ENCODE peak calls at places on chromosomes 4 and X, in ten cellular contexts. A, L, E, F, V, X, N, R, P and B are unnamed samples.
A peak's percentile ranks its signal among the peaks of the same experiment; 100 is the strongest.

GRCh38 chr4:8644461-8644891 is 51.9 kb downstream of the CPZ start:
- DNase-seq in A (no peak), L (no peak), E (no peak), F (no peak), V (no peak), X (no peak), N (no peak), R (no peak), P (peak; percentile 1), B (no peak)

GRCh38 chrX:29561417-29561816 is 653.9 kb upstream of the MAGEB2 start:
- DNase-seq in A (no peak), L (no peak), E (no peak), F (no peak), V (no peak), X (no peak), N (no peak), R (no peak), P (no peak), B (no peak)

GRCh38 chr4:140937866-140938265 is 181.7 kb upstream of the TBC1D9 start:
- DNase-seq in A (peak; percentile 58), L (no peak), E (no peak), F (no peak), V (no peak), X (no peak), N (peak; percentile 85), R (no peak), P (no peak), B (no peak)

GRCh38 chrX:17788439-17788838 is 51.1 kb downstream of the SCML1 start:
- DNase-seq in A (peak; percentile 32), L (peak; percentile 22), E (peak; percentile 51), F (peak; percentile 10), V (peak; percentile 40), X (peak; percentile 36), N (peak; percentile 2), R (peak; percentile 44), P (peak; percentile 55), B (no peak)

GRCh38 chr4:169823685-169824084 is 65.9 kb upstream of the HPF1 start:
- DNase-seq in A (peak; percentile 70), L (peak; percentile 52), E (peak; percentile 48), F (no peak), V (peak; percentile 65), X (no peak), N (peak; percentile 58), R (peak; percentile 43), P (peak; percentile 50), B (no peak)

GRCh38 chrX:65706041-65706828 is 38.8 kb downstream of the MSN start:
- DNase-seq in A (peak; percentile 54), L (no peak), E (peak; percentile 15), F (no peak), V (no peak), X (peak; percentile 37), N (peak; percentile 72), R (peak; percentile 21), P (peak; percentile 35), B (no peak)

GRCh38 chr4:122073615-122074014 is 78.5 kb upstream of the BLTP1 start:
- DNase-seq in A (no peak), L (no peak), E (no peak), F (no peak), V (no peak), X (no peak), N (no peak), R (no peak), P (no peak), B (no peak)

GRCh38 chr4:140296871-140297570 is 76.4 kb upstream of the SCOC start:
- DNase-seq in A (no peak), L (no peak), E (peak; percentile 34), F (peak; percentile 29), V (no peak), X (peak; percentile 73), N (peak; percentile 39), R (no peak), P (peak; percentile 59), B (no peak)

GRCh38 chrX:71913156-71913950 is 2.7 kb downstream of the NHSL2 start:
- DNase-seq in A (no peak), L (no peak), E (no peak), F (no peak), V (no peak), X (no peak), N (no peak), R (no peak), P (no peak), B (no peak)

GRCh38 chr4:16783119-16783518 is 115.3 kb downstream of the LDB2 start:
- DNase-seq in A (peak; percentile 44), L (no peak), E (no peak), F (no peak), V (no peak), X (no peak), N (no peak), R (no peak), P (no peak), B (no peak)

GRCh38 chrX:148441387-148441786 is 59.0 kb upstream of the AFF2 start:
- DNase-seq in A (no peak), L (no peak), E (no peak), F (no peak), V (no peak), X (no peak), N (no peak), R (no peak), P (no peak), B (no peak)

GRCh38 chr4:185344743-185345538 is 50.8 kb downstream of the LRP2BP start:
- DNase-seq in A (no peak), L (no peak), E (no peak), F (no peak), V (peak; percentile 5), X (no peak), N (no peak), R (peak; percentile 56), P (no peak), B (no peak)

GRCh38 chrX:155662297-155662696 is 49.5 kb upstream of the TMLHE start:
- DNase-seq in A (no peak), L (no peak), E (no peak), F (no peak), V (no peak), X (no peak), N (no peak), R (no peak), P (no peak), B (no peak)

GRCh38 chr4:182337366-182337765 is 94.2 kb downstream of the TENM3 start:
- DNase-seq in A (no peak), L (no peak), E (no peak), F (no peak), V (no peak), X (no peak), N (no peak), R (no peak), P (no peak), B (no peak)

GRCh38 chr4:182449186-182449880 is 206.1 kb downstream of the TENM3 start:
- DNase-seq in A (peak; percentile 62), L (no peak), E (no peak), F (no peak), V (peak; percentile 61), X (no peak), N (peak; percentile 50), R (peak; percentile 23), P (no peak), B (no peak)

GRCh38 chrX:22314211-22314610 is 41.5 kb downstream of the CBLL2 start:
- DNase-seq in A (no peak), L (no peak), E (no peak), F (no peak), V (no peak), X (no peak), N (no peak), R (no peak), P (no peak), B (no peak)

GRCh38 chr4:52103314-52103713 is 52.2 kb downstream of the SPATA18 start:
- DNase-seq in A (no peak), L (no peak), E (no peak), F (no peak), V (peak; percentile 26), X (no peak), N (no peak), R (no peak), P (no peak), B (no peak)
- TF ChIP-seq CTCF in A (peak; percentile 30), L (no peak), E (no peak), F (no peak), V (no peak), X (peak; percentile 10), N (peak; percentile 37), R (no peak), P (peak; percentile 31), B (no peak)

DNA sequence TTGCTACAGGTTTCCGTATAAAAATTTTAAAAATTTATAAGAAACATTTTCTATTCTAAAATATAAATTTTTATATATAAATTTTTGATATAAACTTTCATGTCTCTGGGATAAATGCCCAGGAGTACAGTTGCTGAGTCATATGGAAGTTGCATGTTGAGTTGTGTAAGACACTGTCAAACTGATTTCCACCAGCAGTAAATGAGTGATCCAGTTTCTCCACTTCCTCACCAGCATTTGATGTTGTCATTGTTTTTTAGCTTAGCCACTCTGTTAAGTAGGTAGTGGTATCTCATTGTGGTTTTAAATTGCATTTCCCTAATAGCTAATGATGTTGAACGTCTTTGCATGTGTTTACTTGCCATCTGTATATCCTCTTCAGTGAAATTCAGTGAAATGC is 66.5 kb downstream of the MAMLD1 start:
- DNase-seq in A (peak; percentile 14), L (no peak), E (no peak), F (no peak), V (no peak), X (no peak), N (peak; percentile 59), R (no peak), P (no peak), B (no peak)
- TF ChIP-seq CTCF in A (no peak), L (no peak), E (no peak), F (no peak), V (no peak), X (no peak), N (no peak), R (no peak), P (no peak), B (no peak)

DNA sequence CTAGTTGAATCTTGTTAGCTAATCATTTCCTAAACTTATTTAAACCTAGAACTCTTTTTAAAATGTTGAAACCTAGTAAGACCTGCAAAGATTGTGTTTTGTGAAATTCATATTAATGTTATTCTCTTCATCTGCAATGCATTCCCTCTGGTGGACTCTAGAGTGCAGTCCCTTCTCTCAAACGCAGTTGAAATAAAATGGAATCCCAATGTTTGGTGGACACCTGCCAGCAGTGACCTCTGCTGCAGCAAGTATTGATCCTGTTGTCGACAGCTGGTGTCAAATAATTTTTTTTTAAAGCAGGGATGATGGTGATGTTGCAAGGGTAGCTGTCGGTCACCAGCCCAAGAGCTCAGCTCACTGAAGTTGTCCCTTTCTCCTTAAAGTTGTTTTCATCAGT is 492.0 kb downstream of the ZIC3 start:
- DNase-seq in A (no peak), L (no peak), E (no peak), F (no peak), V (no peak), X (no peak), N (no peak), R (no peak), P (no peak), B (no peak)
- TF ChIP-seq CTCF in A (no peak), L (no peak), E (no peak), F (no peak), V (no peak), X (no peak), N (no peak), R (no peak), P (no peak), B (no peak)

DNA sequence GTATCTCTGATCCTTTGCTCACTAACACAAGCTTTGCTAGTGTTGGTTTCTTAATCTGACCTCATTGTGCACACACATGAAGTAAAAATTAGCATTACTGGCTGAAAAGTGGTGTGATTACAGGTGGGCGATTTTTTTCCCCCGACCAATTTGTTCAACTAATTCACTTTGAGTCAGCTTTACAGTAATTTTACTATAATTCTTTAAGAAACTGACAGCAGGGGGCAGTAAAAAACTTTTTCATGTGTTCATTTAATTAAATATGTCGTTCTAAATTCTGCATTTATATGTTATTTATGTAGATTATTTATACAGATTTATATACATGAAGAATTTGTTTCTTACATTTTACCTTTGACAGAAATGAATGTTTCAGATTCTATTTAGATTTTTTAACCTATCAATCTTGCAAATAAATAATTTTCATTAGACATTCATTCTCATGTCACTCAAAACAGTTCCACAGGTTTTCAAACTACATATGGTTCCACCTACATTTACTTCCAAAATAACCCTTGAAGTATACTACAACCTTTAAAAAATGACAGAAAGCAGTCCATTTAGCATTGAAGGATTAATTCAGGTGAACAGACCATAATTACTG is 17.5 kb downstream of the PALLD start:
- DNase-seq in A (peak; percentile 67), L (peak; percentile 24), E (no peak), F (no peak), V (no peak), X (no peak), N (no peak), R (peak; percentile 12), P (no peak), B (no peak)
- TF ChIP-seq CTCF in A (peak; percentile 19), L (no peak), E (no peak), F (peak; percentile 35), V (peak; percentile 75), X (no peak), N (peak; percentile 40), R (no peak), P (peak; percentile 55), B (no peak)